ENCODE peak calls at places on chromosomes 4 and X, in four cellular contexts. R is BJ, D is mammary epithelial cell, C is left lung. Z is an unnamed sample.

GRCh38 chr4:139523076-139523475 is 32.9 kb downstream of the SETD7 start:
- DNase-seq in R (no peak), C (no peak), D (peak; percentile 32), Z (no peak)

GRCh38 chrX:111568356-111568755 is 56.9 kb downstream of the SERTM2 start:
- DNase-seq in D (peak; percentile 8), C (no peak), R (no peak), Z (no peak)

GRCh38 chr4:38279650-38280322 is 319.6 kb downstream of the PTTG2 start:
- DNase-seq in R (no peak), D (peak; percentile 14), C (no peak), Z (no peak)

GRCh38 chr4:54082168-54082567 is 17.8 kb upstream of the CHIC2 start:
- DNase-seq in C (no peak), D (peak; percentile 97), R (peak; percentile 96), Z (no peak)

GRCh38 chrX:68508799-68509198 is 9.9 kb downstream of the YIPF6 start:
- DNase-seq in C (no peak), R (no peak), D (peak; percentile 9), Z (no peak)

GRCh38 chrX:108420481-108420880 is 17.7 kb downstream of the COL4A6 start:
- DNase-seq in R (no peak), C (no peak), D (no peak), Z (no peak)

GRCh38 chr4:163681208-163681821 is 186.8 kb downstream of the TMA16 start:
- DNase-seq in D (no peak), R (no peak), C (no peak), Z (no peak)

GRCh38 chr4:81215219-81215892 is at the start of gene PRKG2:
- DNase-seq in R (no peak), D (peak; percentile 21), C (no peak), Z (no peak)

GRCh38 chr4:176566769-176567168 is 226.0 kb downstream of the VEGFC start:
- DNase-seq in C (no peak), R (no peak), D (no peak), Z (no peak)

GRCh38 chrX:2594491-2594890 is 93.7 kb upstream of the DHRSX start:
- DNase-seq in R (no peak), D (no peak), C (no peak), Z (no peak)

GRCh38 chrX:153939573-153939972 is 4.7 kb upstream of the NAA10 start:
- DNase-seq in C (no peak), D (no peak), R (no peak), Z (no peak)

DNA sequence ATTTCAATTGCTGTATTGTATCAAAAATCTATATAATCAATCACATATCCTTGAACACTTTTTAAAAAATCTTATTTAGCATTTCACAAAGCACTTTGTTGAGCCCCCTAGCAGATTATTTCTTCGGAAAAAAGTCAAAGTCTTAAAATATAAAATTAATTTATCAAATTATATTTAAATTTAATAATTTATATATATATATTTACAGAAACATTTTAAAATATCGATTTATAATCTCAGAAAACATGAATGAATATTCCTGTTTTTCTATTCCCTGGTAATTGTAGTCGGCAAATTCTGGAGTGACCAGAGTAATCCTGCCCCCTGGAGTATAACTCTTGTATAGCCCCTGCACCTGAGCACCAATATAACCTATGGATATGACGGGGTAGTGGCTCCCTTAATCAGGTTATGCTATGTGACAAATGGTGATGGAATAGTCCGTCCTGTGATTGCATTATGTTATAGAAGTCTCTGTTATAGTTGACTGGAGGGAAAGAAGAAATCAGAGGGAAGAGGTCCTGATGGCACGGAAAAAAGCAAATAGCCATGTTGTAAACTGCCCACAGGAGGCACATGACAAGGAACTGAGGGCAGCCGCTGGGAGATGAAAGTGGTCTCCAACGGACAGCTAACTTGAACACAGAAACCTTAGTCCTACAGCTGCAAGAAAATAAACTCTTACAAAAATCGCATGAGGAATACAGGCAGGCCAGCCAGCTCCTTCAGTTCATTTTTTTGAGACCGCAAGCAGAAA is 1092.3 kb downstream of the ARAP2 start:
- DNase-seq in C (no peak), R (no peak), D (no peak), Z (no peak)
- TF ChIP-seq CTCF in C (no peak), R (no peak), D (no peak), Z (peak; percentile 80)

GRCh38 chr4:119493419-119493818 is 135.2 kb downstream of the PDE5A start:
- DNase-seq in R (no peak), C (no peak), D (peak; percentile 9), Z (no peak)

GRCh38 chr4:119490335-119490734 is 138.3 kb downstream of the PDE5A start:
- DNase-seq in R (no peak), D (no peak), C (no peak), Z (no peak)

DNA sequence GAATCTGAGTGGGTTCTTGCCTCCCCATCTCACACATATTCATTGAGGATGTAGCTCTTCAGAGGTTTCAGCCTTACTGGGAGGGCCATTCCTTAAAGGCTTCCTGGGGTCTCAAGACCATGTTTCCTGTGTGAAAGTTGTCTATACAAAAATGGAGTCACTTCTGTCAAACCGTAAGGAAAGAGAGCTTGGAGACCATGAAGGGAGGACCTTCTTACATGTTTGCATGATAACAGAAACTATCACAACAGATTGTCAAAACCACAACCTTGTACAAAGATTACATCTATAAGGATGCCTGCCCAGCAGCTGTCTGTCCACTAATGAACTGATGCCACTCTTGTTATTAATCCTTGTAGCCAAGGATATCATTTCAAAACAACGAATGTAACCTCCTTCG is 139.3 kb downstream of the PDE5A start:
- DNase-seq in C (no peak), D (no peak), R (no peak), Z (no peak)
- TF ChIP-seq CTCF in C (no peak), D (no peak), R (no peak), Z (no peak)

DNA sequence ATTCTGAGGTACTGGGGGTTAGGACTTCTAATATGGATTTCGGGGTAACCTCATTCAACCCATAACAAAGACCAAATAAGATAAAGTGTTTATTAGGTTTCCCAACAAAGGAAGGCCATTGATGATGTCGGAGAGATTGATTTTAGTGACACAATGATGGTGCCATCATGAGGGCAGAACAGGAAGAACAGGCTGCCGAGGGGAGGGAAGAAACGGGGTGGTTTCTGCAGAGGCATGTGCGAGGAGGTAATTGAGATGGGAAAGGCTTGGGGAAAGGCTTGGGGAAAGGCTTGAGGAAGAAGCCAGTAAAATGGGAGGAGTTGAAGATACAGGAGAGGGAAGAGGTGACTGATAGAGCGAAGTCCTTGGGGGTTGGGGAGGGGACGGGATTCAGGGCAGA is 6.2 kb downstream of the HPSE start:
- DNase-seq in D (no peak), C (no peak), R (no peak), Z (no peak)
- TF ChIP-seq CTCF in D (no peak), C (no peak), R (no peak), Z (peak; percentile 25)

DNA sequence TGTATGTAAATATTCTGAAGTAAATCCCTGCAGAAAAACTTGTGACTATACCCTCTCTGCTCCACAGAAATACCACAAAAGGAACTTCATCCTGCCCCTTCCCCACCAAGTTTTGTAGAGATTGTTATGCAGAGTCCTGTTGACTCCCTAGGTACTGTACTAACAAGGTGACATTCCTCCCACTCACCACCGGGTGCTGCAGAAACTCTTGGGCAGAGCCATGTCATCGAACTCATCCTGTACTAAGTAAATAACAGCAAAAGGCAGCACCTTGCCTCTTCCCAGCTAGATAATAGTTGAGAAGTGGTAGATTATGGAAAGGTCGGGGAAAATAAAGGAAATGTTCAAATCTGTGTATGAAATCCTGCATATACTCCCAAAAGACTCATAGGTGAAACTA is 233.3 kb downstream of the STPG2 start:
- DNase-seq in C (no peak), R (no peak), D (no peak), Z (no peak)
- TF ChIP-seq CTCF in C (no peak), R (no peak), D (peak; percentile 32), Z (no peak)

DNA sequence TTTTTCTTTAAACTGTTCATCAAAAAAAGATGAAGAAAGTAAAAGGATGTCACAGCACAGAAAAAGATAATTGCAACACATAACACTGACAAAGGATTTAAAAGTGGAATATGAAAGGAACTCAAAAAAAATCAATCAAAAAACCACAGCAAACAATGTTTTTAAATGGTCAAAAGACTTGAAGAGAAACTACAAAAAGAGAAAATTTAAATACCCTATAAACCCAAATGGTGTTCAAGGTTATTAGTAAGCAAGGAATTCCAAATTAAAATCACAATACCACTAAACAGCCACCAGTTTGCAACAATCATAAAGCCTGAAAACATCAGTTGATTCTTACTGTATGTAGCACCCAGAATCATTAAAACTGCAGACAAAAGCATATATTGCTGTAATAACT is 36.5 kb upstream of the PCDH10 start:
- DNase-seq in D (no peak), C (no peak), R (no peak), Z (no peak)
- TF ChIP-seq CTCF in D (no peak), C (no peak), R (no peak), Z (no peak)

GRCh38 chr4:7461171-7461570 is 26.4 kb upstream of the PSAPL1 start:
- DNase-seq in R (no peak), D (no peak), C (peak; percentile 66), Z (no peak)
- TF ChIP-seq CTCF in R (no peak), D (no peak), C (no peak), Z (no peak)